ENCODE peak calls at places on chromosomes 4 and X, in nine cellular contexts. C, V, B, Z, O, Q, P, K and A are unnamed samples.

GRCh38 chr4:35963383-35963782 is 280.9 kb downstream of the ARAP2 start:
- DNase-seq in C (no peak), V (no peak), B (no peak), Z (no peak), O (no peak), Q (no peak), P (no peak), K (no peak), A (no peak)

GRCh38 chr4:38101563-38101962 is 141.4 kb downstream of the PTTG2 start:
- DNase-seq in C (no peak), V (peak; percentile 38), B (no peak), Z (no peak), O (no peak), Q (no peak), P (no peak), K (no peak), A (no peak)

GRCh38 chr4:115678425-115678941 is 565.1 kb upstream of the NDST4 start:
- DNase-seq in C (no peak), V (no peak), B (no peak), Z (no peak), O (no peak), Q (no peak), P (no peak), K (no peak), A (no peak)

GRCh38 chrX:2781226-2781571 is 29.4 kb downstream of the XG start:
- DNase-seq in C (no peak), V (no peak), B (no peak), Z (no peak), O (no peak), Q (no peak), P (no peak), K (no peak), A (no peak)

GRCh38 chr4:35228318-35228717 is 1016.0 kb downstream of the ARAP2 start:
- DNase-seq in C (no peak), V (no peak), B (no peak), Z (no peak), O (no peak), Q (no peak), P (no peak), K (no peak), A (no peak)

GRCh38 chr4:10715696-10716095 is 31.1 kb upstream of the CLNK start:
- DNase-seq in C (no peak), V (no peak), B (no peak), Z (no peak), O (no peak), Q (no peak), P (peak; percentile 77), K (no peak), A (no peak)

GRCh38 chrX:129641941-129642340 is 12.8 kb downstream of the APLN start:
- DNase-seq in C (no peak), V (no peak), B (no peak), Z (no peak), O (no peak), Q (no peak), P (peak; percentile 39), K (no peak), A (no peak)

GRCh38 chr4:142312391-142312790 is 533.7 kb downstream of the INPP4B start:
- DNase-seq in C (no peak), V (no peak), B (no peak), Z (no peak), O (no peak), Q (no peak), P (no peak), K (no peak), A (no peak)

GRCh38 chr4:7421356-7422097 is 13.2 kb downstream of the PSAPL1 start:
- DNase-seq in C (no peak), V (no peak), B (no peak), Z (no peak), O (peak; percentile 69), Q (no peak), P (no peak), K (no peak), A (no peak)

GRCh38 chr4:146072381-146072780 is 103.1 kb upstream of the LSM6 start:
- DNase-seq in C (no peak), V (no peak), B (no peak), Z (no peak), O (no peak), Q (no peak), P (no peak), K (no peak), A (no peak)